ENCODE peak calls at places on chromosomes 1 and 21, in seven cellular contexts. D, V, Z, W, Q, U and N are unnamed samples. For H3K4me1, the result is how much of the 10 kb centered on the place peaks cover.

GRCh38 chr1:116020668-116021272 is 44.5 kb downstream of the SLC22A15 start:
- DNase-seq in V (peak), Z (peak), D (peak), Q (peak), U (peak), W (peak), N (no peak)

GRCh38 chr1:172585348-172585747 is 52.4 kb downstream of the SUCO start:
- DNase-seq in Z (no peak), V (no peak), Q (no peak), U (no peak), D (peak), W (no peak), N (no peak)

GRCh38 chr1:12001249-12001917 is 17.9 kb upstream of the MIIP start:
- DNase-seq in U (no peak), D (peak), Q (peak), V (no peak), W (peak), Z (no peak), N (no peak)

GRCh38 chr1:82927753-82928152 is 1071.2 kb downstream of the TTLL7 start:
- DNase-seq in Q (no peak), D (no peak), V (no peak), Z (no peak), W (no peak), U (no peak), N (no peak)

GRCh38 chr21:45330075-45330781 is 42.5 kb upstream of the POFUT2 start:
- DNase-seq in U (peak), D (peak), Z (peak), W (peak), Q (no peak), V (no peak), N (peak)

GRCh38 chr21:37208056-37208705 is 59.0 kb downstream of the VPS26C start:
- DNase-seq in Z (peak), U (peak), W (no peak), Q (peak), V (peak), D (no peak), N (no peak)

GRCh38 chr1:223739366-223740057 is 27.2 kb downstream of the CAPN2 start:
- DNase-seq in D (no peak), Q (no peak), U (no peak), V (peak), Z (peak), W (no peak), N (no peak)

GRCh38 chr1:58304584-58304983 is 241.9 kb downstream of the OMA1 start:
- DNase-seq in V (no peak), U (no peak), W (no peak), Z (no peak), Q (no peak), D (no peak), N (no peak)

GRCh38 chr1:47243910-47244309 is 11.9 kb upstream of the TAL1 start:
- DNase-seq in Z (no peak), D (no peak), V (no peak), W (no peak), U (no peak), Q (no peak), N (no peak)

GRCh38 chr1:55055084-55055882 is 15.9 kb downstream of the PCSK9 start:
- DNase-seq in W (no peak), V (peak), U (no peak), Q (no peak), Z (no peak), D (no peak), N (no peak)

GRCh38 chr1:58290685-58291372 is 255.7 kb downstream of the OMA1 start:
- DNase-seq in W (no peak), U (no peak), Z (no peak), Q (peak), V (no peak), D (peak), N (no peak)

GRCh38 chr1:72557446-72558049 is 275.2 kb upstream of the NEGR1 start:
- DNase-seq in U (no peak), Z (no peak), W (no peak), D (peak), Q (no peak), V (no peak), N (no peak)

GRCh38 chr1:112493351-112493750 is 15.4 kb upstream of the WNT2B start:
- DNase-seq in D (no peak), V (no peak), U (no peak), W (no peak), Z (no peak), Q (no peak), N (no peak)

DNA sequence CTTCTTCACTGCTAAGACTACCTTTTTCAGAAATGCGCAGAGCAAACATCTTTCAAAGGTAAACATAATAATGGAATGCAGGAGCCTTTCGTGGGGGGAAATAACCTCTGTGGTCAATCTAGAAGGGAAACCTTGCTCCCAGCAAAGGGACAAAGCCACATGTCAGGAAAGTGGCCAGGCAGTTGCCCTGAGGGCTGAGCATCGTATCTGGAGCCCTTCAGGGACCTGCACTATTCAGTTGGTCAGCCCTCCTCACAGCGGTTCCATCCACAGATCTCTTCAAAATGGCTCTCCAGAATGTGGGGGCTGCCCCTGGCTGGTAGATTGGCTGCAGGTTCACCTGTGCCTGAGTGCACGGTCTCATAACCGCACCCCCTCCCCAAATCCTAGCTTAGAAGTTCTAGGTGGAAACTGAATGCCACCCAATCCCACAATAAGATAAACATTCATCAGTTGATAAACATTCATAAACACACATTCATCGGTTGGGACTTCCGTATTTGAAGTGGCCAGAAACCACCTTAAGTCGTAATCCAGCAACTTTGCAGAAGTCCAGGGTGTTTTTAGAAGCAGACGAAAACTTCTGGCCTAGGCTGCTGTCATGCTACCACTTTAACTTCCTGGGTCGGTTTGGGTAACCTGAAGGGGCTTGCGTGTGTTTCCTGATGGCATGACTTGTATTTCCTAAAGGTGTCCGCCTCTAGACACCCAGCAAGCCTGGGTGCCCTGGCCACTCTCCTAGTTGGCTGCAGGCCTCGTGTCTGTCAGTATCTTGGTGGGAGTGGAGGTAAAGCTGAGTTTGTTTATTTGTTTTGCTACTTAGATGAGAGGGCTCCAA is 50.5 kb downstream of the RASSF5 start:
- DNase-seq in D (no peak), V (peak), Q (peak), U (no peak), Z (no peak), W (no peak), N (no peak)
- H3K4me1 ChIP-seq in D (under half), V (half or more), Q (under half), U (under half), Z (under half), W (under half), N (under half)

GRCh38 chr1:5856246-5856815 is 135.9 kb downstream of the NPHP4 start:
- DNase-seq in V (no peak), Z (no peak), Q (peak), W (no peak), U (no peak), D (peak), N (no peak)
- TF ChIP-seq POLR2A in V (no peak), Z (no peak), Q (no peak), W (no peak), U (no peak), D (no peak), N (no peak)

DNA sequence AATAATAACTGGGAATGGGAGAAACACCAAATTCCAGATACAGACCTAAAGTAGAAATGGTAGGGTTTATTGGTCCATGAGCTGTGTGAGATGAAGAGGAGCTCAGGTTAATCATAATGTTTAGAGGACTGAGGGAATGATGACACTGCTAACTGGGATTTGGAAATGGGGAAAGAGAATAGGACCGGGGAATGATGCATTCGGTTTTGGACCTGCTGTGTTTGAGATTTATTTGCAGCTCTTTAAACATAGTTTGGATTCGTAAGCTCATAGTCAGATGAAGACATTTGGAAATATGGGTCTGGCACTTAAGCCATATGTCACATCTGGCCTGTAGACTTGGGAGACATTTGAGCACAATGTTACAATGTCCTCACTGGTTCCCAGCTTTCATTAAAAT is 127.9 kb upstream of the DUSP10 start:
- DNase-seq in W (no peak), D (peak), Q (no peak), U (no peak), Z (no peak), V (no peak), N (no peak)
- TF ChIP-seq CTCF in W (no peak), D (no peak), Q (no peak), U (no peak), Z (no peak), V (no peak), N (no peak)

GRCh38 chr1:226697608-226698544 is 41.2 kb downstream of the ITPKB start:
- DNase-seq in Q (no peak), D (no peak), U (no peak), W (no peak), V (no peak), Z (no peak), N (no peak)

GRCh38 chr1:226692868-226693267 is 46.2 kb downstream of the ITPKB start:
- DNase-seq in Z (no peak), U (no peak), V (no peak), Q (no peak), W (no peak), D (no peak), N (no peak)

GRCh38 chr1:226696552-226696951 is 42.5 kb downstream of the ITPKB start:
- DNase-seq in Q (no peak), Z (no peak), W (no peak), D (peak), U (no peak), V (no peak), N (no peak)

GRCh38 chr1:226697151-226697575 is 41.9 kb downstream of the ITPKB start:
- DNase-seq in Z (no peak), V (no peak), D (peak), W (no peak), Q (no peak), U (no peak), N (no peak)

GRCh38 chr1:226695335-226695900 is 43.7 kb downstream of the ITPKB start:
- DNase-seq in D (no peak), U (no peak), V (no peak), Q (no peak), W (no peak), Z (no peak), N (no peak)
- H3K4me1 ChIP-seq in D (under half), U (under half), V (half or more), Q (under half), W (under half), Z (under half), N (under half)

GRCh38 chr1:3351300-3352083 is 103.0 kb upstream of the ARHGEF16 start:
- DNase-seq in U (no peak), Z (no peak), D (no peak), W (no peak), V (no peak), Q (no peak), N (peak)

GRCh38 chr1:3350441-3351261 is 103.8 kb upstream of the ARHGEF16 start:
- DNase-seq in W (peak), Q (no peak), U (peak), Z (no peak), D (no peak), V (peak), N (peak)

GRCh38 chr1:3353901-3354300 is 100.6 kb upstream of the ARHGEF16 start:
- DNase-seq in D (no peak), U (no peak), Z (no peak), Q (no peak), V (no peak), W (no peak), N (no peak)

GRCh38 chr1:3352952-3353331 is 101.5 kb upstream of the ARHGEF16 start:
- DNase-seq in Q (no peak), V (no peak), D (no peak), U (peak), W (no peak), Z (peak), N (peak)

GRCh38 chr1:3352084-3352951 is 102.1 kb upstream of the ARHGEF16 start:
- DNase-seq in Z (peak), D (peak), U (peak), V (no peak), Q (no peak), W (no peak), N (peak)
- TF ChIP-seq POLR2A in Z (no peak), D (no peak), U (peak), V (no peak), Q (no peak), W (no peak), N (peak)

GRCh38 chr1:212315907-212316306 is 30.7 kb downstream of the PPP2R5A start:
- DNase-seq in Z (peak), V (no peak), U (no peak), W (peak), D (no peak), Q (peak), N (no peak)
- TF ChIP-seq CTCF in Z (peak), V (no peak), U (no peak), W (peak), D (peak), Q (peak), N (no peak)

DNA sequence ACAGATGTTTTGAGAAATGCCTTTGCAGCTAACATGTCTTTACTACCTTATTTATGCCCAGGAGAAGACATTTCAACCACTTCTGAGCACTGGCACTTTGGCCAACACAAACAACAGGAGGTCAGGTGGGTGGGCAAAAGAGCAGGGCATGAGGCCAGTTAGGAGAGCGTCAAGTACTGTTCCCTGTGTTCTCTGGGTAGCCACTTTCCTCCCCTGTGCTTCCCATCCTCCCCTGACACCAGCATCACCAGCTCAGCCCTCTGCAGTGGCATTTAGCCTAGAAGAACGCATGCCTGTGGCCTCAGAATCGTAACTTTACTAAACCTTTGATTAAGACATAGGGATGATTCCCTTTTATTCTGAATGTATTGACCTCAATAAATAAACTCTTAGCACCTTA is 18.3 kb downstream of the BTG2 start:
- DNase-seq in V (no peak), Q (no peak), U (no peak), Z (no peak), D (no peak), W (no peak), N (no peak)
- H3K4me1 ChIP-seq in V (half or more), Q (under half), U (under half), Z (half or more), D (under half), W (under half), N (under half)